ENCODE peak calls at places on chromosomes 3 and 15, in eight cellular contexts. R, Y, O, Z, S, W, M and X are unnamed samples.
A peak's percentile ranks its signal among the peaks of the same experiment; 100 is the strongest.

GRCh38 chr3:189714991-189715961 is 84.1 kb downstream of the TP63 start:
- DNase-seq in S (no peak), R (no peak), M (no peak), Z (no peak), Y (no peak), W (no peak), O (no peak), X (no peak)

GRCh38 chr3:16884748-16885587 is at the start of gene PLCL2:
- DNase-seq in Z (no peak), O (no peak), R (no peak), W (no peak), S (peak; percentile 76), Y (peak; percentile 60), M (peak; percentile 50), X (peak; percentile 59)

GRCh38 chr3:194688207-194688711 is 2.6 kb downstream of the FAM43A start:
- DNase-seq in W (no peak), O (no peak), M (peak; percentile 28), R (no peak), S (peak; percentile 49), Y (peak; percentile 26), Z (peak; percentile 41), X (peak; percentile 34)

GRCh38 chr15:70127288-70127746 is 29.6 kb upstream of the TLE3 start:
- DNase-seq in W (no peak), R (no peak), M (peak; percentile 47), Z (peak; percentile 58), Y (peak; percentile 42), O (peak; percentile 69), S (no peak), X (peak; percentile 56)

GRCh38 chr3:63242124-63242523 is 36.0 kb upstream of the SYNPR start:
- DNase-seq in M (no peak), W (no peak), S (no peak), Y (no peak), Z (no peak), R (no peak), O (no peak), X (no peak)

GRCh38 chr3:115164374-115165221 is 17.5 kb upstream of the ZBTB20 start:
- DNase-seq in Y (no peak), R (no peak), O (no peak), W (no peak), M (no peak), Z (no peak), S (no peak), X (no peak)

GRCh38 chr3:113927556-113927955 is 20.3 kb upstream of the ZDHHC23 start:
- DNase-seq in Z (no peak), W (no peak), S (no peak), R (no peak), O (no peak), M (no peak), Y (no peak), X (no peak)

GRCh38 chr3:167673221-167673620 is 19.5 kb upstream of the WDR49 start:
- DNase-seq in M (no peak), W (no peak), Z (no peak), O (no peak), Y (no peak), S (no peak), R (no peak), X (no peak)

GRCh38 chr3:162525052-162525451 is 1028.4 kb downstream of the OTOL1 start:
- DNase-seq in M (no peak), Z (peak; percentile 3), S (no peak), R (no peak), W (no peak), O (no peak), Y (peak; percentile 4), X (no peak)

GRCh38 chr3:29281265-29282228 is 676 bp downstream of the RBMS3 start:
- DNase-seq in Z (peak; percentile 38), O (no peak), M (no peak), S (peak; percentile 40), Y (no peak), R (no peak), W (no peak), X (no peak)

GRCh38 chr3:121998588-121999473 is 23.2 kb downstream of the ILDR1 start:
- DNase-seq in W (no peak), Y (no peak), M (no peak), O (no peak), S (no peak), Z (no peak), R (peak; percentile 77), X (no peak)
- H3K4me1 ChIP-seq in W (peaks cover 15% of the 10 kb centered on the region), Y (no peaks in the 10 kb centered on the region), M (no peaks in the 10 kb centered on the region), O (no peaks in the 10 kb centered on the region), S (no peaks in the 10 kb centered on the region), Z (no peaks in the 10 kb centered on the region), R (no peaks in the 10 kb centered on the region), X (peaks cover 13% of the 10 kb centered on the region)

DNA sequence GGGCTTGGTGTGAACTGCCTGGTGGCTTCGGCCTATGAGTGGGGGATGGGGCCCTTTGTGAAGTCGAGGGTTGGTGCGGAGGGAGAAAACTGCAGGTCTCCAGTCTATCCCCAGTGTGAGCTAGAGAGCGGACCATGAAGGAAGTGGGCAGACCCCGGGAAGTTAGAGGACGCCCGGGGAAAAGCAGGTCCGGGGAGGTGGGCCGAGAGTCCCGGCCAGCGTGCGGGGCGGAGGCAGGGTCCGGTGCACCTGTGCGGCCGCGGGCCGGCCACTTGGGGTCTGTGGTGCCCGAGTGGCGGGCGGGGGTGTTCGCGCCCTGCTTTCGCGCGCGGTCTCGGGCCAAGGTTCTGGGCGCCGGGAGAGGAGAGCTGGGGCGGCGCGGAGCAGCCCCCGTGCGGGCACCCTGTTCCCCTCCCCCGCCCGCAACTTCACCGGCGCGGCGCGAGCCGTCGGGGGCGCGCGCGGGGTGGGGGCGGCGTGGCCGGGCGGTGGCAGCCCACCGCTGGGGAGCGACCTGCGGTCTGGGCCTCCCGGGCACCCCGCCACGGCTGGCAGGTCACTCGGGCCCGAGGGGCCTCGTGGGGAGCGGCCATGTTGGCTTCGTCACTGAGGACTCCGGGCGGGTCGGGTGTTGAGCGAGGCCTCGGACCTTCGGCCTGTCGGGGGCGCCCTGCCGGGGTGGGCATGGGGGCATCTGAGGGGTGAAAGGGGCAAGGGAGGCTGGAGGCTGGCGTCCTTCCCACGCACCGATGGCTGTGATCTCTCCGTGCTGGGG is 4.8 kb downstream of the UBE2E1 start:
- DNase-seq in O (peak; percentile 61), Z (peak; percentile 48), M (peak; percentile 46), S (peak; percentile 83), Y (peak; percentile 63), W (no peak), R (no peak), X (peak; percentile 78)
- TF ChIP-seq CTCF in O (no peak), Z (peak; percentile 37), M (no peak), S (peak; percentile 21), Y (no peak), W (no peak), R (peak; percentile 1), X (no peak)

GRCh38 chr3:188219147-188219546 is 65.2 kb downstream of the LPP start:
- DNase-seq in Z (no peak), S (no peak), M (no peak), O (no peak), W (no peak), Y (no peak), R (no peak), X (no peak)
- H3K4me1 ChIP-seq in Z (peaks cover 54% of the 10 kb centered on the region), S (no peaks in the 10 kb centered on the region), M (peaks cover 64% of the 10 kb centered on the region), O (no peaks in the 10 kb centered on the region), W (no peaks in the 10 kb centered on the region), Y (peaks cover 51% of the 10 kb centered on the region), R (peaks cover 77% of the 10 kb centered on the region), X (peaks cover 49% of the 10 kb centered on the region)

GRCh38 chr3:19213608-19214220 is 65.4 kb downstream of the KCNH8 start:
- DNase-seq in W (no peak), M (no peak), O (no peak), Y (no peak), R (no peak), S (peak; percentile 35), Z (no peak), X (peak; percentile 25)
- TF ChIP-seq CTCF in W (no peak), M (no peak), O (no peak), Y (no peak), R (no peak), S (peak; percentile 40), Z (peak; percentile 13), X (no peak)

DNA sequence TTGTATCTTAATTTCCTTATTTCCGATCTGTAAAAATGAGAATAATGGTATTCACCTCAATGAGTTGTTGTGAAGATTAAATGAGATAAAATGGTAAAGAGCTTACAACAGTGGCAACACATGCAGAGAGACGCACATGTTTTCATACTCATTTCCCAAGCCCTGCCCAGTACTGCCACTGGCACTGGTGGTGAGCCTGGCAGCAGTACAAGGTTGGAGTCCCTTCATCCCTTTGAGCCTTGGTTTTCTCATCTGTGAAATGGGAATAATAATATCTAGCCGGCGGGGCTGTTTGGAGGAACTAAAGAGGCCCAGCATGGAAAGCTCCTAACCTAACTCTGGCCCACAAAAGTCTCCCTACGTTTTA is 943 bp upstream of the CD276 start:
- DNase-seq in R (no peak), Y (no peak), W (no peak), Z (no peak), O (no peak), S (no peak), M (no peak), X (no peak)
- H3K4me1 ChIP-seq in R (peaks cover 49% of the 10 kb centered on the region), Y (peaks cover 40% of the 10 kb centered on the region), W (peaks cover 49% of the 10 kb centered on the region), Z (peaks cover 38% of the 10 kb centered on the region), O (no peaks in the 10 kb centered on the region), S (peaks cover 28% of the 10 kb centered on the region), M (peaks cover 36% of the 10 kb centered on the region), X (peaks cover 11% of the 10 kb centered on the region)

DNA sequence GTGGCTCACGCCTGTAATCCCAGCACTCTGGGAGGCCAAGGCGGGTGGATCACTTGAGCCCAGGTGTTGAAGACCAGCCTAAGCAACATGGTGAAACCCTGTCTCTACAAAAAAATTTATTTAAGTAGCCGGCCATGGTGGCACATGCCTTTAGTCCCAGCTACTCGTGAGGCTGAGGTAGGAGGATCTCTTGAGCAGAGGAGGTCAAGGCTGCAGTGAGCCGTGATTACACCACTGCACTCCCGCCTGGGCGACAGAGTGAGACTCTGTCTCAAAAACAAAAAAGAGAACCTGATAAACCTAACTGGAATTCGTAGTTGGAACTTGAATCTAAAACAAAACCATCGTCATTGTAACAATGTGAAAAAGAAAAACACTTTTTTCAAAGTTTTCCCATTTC is 57.1 kb downstream of the TCAIM start:
- DNase-seq in R (no peak), S (no peak), M (no peak), Y (no peak), Z (no peak), W (no peak), O (no peak), X (no peak)
- TF ChIP-seq CTCF in R (no peak), S (no peak), M (no peak), Y (no peak), Z (no peak), W (no peak), O (no peak), X (no peak)